ENCODE peak calls at places on chromosomes 13 and 19, in six cellular contexts. One of them, this sample, is unnamed.

GRCh38 chr19:16660763-16661479 is at the start of gene TMEM38A:
- DNase-seq in epithelial cell of prostate: no peak
- DNase-seq in A549: no peak
- DNase-seq in H1: no peak
- DNase-seq in ascending aorta: peak
- DNase-seq in heart left ventricle: peak
- DNase-seq in this sample: peak

GRCh38 chr13:31896427-31896826 is 135.1 kb upstream of the FRY start:
- DNase-seq in epithelial cell of prostate: no peak
- DNase-seq in A549: no peak
- DNase-seq in H1: no peak
- DNase-seq in ascending aorta: peak
- DNase-seq in heart left ventricle: peak
- DNase-seq in this sample: no peak

GRCh38 chr13:102812616-102813287 is 13.8 kb downstream of the BIVM start:
- DNase-seq in epithelial cell of prostate: no peak
- DNase-seq in A549: no peak
- DNase-seq in H1: no peak
- DNase-seq in ascending aorta: no peak
- DNase-seq in heart left ventricle: no peak
- DNase-seq in this sample: no peak

GRCh38 chr13:110109140-110109783 is 197.7 kb downstream of the COL4A1 start:
- DNase-seq in epithelial cell of prostate: no peak
- DNase-seq in A549: no peak
- DNase-seq in H1: no peak
- DNase-seq in ascending aorta: no peak
- DNase-seq in heart left ventricle: no peak
- DNase-seq in this sample: no peak

GRCh38 chr19:56841194-56841546 is 644 bp upstream of the PEG3 start:
- DNase-seq in epithelial cell of prostate: no peak
- DNase-seq in A549: no peak
- DNase-seq in H1: no peak
- DNase-seq in ascending aorta: no peak
- DNase-seq in heart left ventricle: no peak
- DNase-seq in this sample: no peak

GRCh38 chr13:66427330-66427990 is 802.7 kb downstream of the PCDH9 start:
- DNase-seq in epithelial cell of prostate: no peak
- DNase-seq in A549: no peak
- DNase-seq in H1: no peak
- DNase-seq in ascending aorta: no peak
- DNase-seq in heart left ventricle: no peak
- DNase-seq in this sample: no peak

GRCh38 chr13:78298657-78299056 is 304.7 kb downstream of the POU4F1 start:
- DNase-seq in epithelial cell of prostate: peak
- DNase-seq in A549: no peak
- DNase-seq in H1: no peak
- DNase-seq in ascending aorta: no peak
- DNase-seq in heart left ventricle: no peak
- DNase-seq in this sample: no peak

GRCh38 chr13:97411894-97412460 is 22.0 kb upstream of the RAP2A start:
- DNase-seq in epithelial cell of prostate: no peak
- DNase-seq in A549: no peak
- DNase-seq in H1: no peak
- DNase-seq in ascending aorta: no peak
- DNase-seq in heart left ventricle: no peak
- DNase-seq in this sample: no peak

GRCh38 chr13:23443878-23444277 is 10.4 kb upstream of the SACS start:
- DNase-seq in epithelial cell of prostate: no peak
- DNase-seq in A549: no peak
- DNase-seq in H1: no peak
- DNase-seq in ascending aorta: no peak
- DNase-seq in heart left ventricle: no peak
- DNase-seq in this sample: no peak

GRCh38 chr13:33303885-33304284 is 18.3 kb upstream of the STARD13 start:
- DNase-seq in epithelial cell of prostate: no peak
- DNase-seq in A549: no peak
- DNase-seq in H1: no peak
- DNase-seq in ascending aorta: no peak
- DNase-seq in heart left ventricle: no peak
- DNase-seq in this sample: no peak

GRCh38 chr19:38922482-38922881 is 8.1 kb downstream of the SARS2 start:
- DNase-seq in epithelial cell of prostate: no peak
- DNase-seq in A549: no peak
- DNase-seq in H1: no peak
- DNase-seq in ascending aorta: no peak
- DNase-seq in heart left ventricle: no peak
- DNase-seq in this sample: no peak

GRCh38 chr13:65836066-65836465 is 1394.1 kb downstream of the PCDH9 start:
- DNase-seq in epithelial cell of prostate: no peak
- DNase-seq in A549: no peak
- DNase-seq in H1: no peak
- DNase-seq in ascending aorta: no peak
- DNase-seq in heart left ventricle: no peak
- DNase-seq in this sample: no peak

GRCh38 chr13:82356667-82357066 is 1525.6 kb downstream of the SLITRK1 start:
- DNase-seq in epithelial cell of prostate: no peak
- DNase-seq in A549: no peak
- DNase-seq in H1: no peak
- DNase-seq in ascending aorta: no peak
- DNase-seq in heart left ventricle: no peak
- DNase-seq in this sample: no peak

GRCh38 chr13:47215741-47216140 is 318.9 kb upstream of the HTR2A start:
- DNase-seq in epithelial cell of prostate: no peak
- DNase-seq in A549: no peak
- DNase-seq in H1: peak
- DNase-seq in ascending aorta: no peak
- DNase-seq in heart left ventricle: no peak
- DNase-seq in this sample: no peak

GRCh38 chr19:28217064-28217463 is 995.9 kb downstream of the UQCRFS1 start:
- DNase-seq in epithelial cell of prostate: no peak
- DNase-seq in A549: no peak
- DNase-seq in H1: peak
- DNase-seq in ascending aorta: no peak
- DNase-seq in heart left ventricle: no peak
- DNase-seq in this sample: no peak

GRCh38 chr19:12779162-12779993 is 4.0 kb upstream of the HOOK2 start:
- DNase-seq in epithelial cell of prostate: no peak
- DNase-seq in A549: no peak
- DNase-seq in H1: no peak
- DNase-seq in ascending aorta: peak
- DNase-seq in heart left ventricle: peak
- DNase-seq in this sample: no peak

GRCh38 chr13:106038752-106039151 is 496.7 kb downstream of the EFNB2 start:
- DNase-seq in epithelial cell of prostate: peak
- DNase-seq in A549: no peak
- DNase-seq in H1: no peak
- DNase-seq in ascending aorta: no peak
- DNase-seq in heart left ventricle: no peak
- DNase-seq in this sample: no peak

GRCh38 chr19:6362024-6362344 is 653 bp downstream of the CLPP start:
- DNase-seq in epithelial cell of prostate: no peak
- DNase-seq in A549: no peak
- DNase-seq in H1: no peak
- DNase-seq in ascending aorta: no peak
- DNase-seq in heart left ventricle: no peak
- DNase-seq in this sample: no peak

GRCh38 chr13:29676941-29677452 is 81.5 kb upstream of the SLC7A1 start:
- DNase-seq in epithelial cell of prostate: peak
- DNase-seq in A549: no peak
- DNase-seq in H1: no peak
- DNase-seq in ascending aorta: no peak
- DNase-seq in heart left ventricle: no peak
- DNase-seq in this sample: no peak

DNA sequence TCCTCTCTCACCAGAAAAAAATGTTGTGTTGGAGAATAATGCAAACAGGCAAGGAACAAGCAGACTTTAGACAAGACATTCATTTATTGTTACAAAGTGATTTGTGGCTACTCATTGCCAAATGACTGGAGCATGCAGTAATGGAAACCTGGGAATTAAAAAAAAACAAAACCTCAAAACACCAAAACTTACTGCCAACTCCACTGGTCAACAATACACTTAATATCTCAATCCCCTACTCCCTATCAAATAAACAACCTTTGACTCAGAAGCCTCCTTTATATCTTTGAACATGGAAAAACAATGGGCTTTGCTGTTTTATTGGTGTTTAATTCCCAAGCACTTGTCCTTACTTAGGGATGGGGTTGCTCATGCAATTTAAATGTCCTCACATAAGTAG is 112.8 kb downstream of the POSTN start:
- DNase-seq in epithelial cell of prostate: no peak
- DNase-seq in A549: no peak
- DNase-seq in H1: no peak
- DNase-seq in ascending aorta: no peak
- DNase-seq in heart left ventricle: no peak
- DNase-seq in this sample: no peak
- H3K27ac ChIP-seq in epithelial cell of prostate: no peak
- H3K27ac ChIP-seq in A549: no peak
- H3K27ac ChIP-seq in H1: no peak
- H3K27ac ChIP-seq in ascending aorta: peak
- H3K27ac ChIP-seq in heart left ventricle: no peak
- H3K27ac ChIP-seq in this sample: no peak

GRCh38 chr13:100478107-100478809 is 110.3 kb downstream of the GGACT start:
- DNase-seq in epithelial cell of prostate: no peak
- DNase-seq in A549: no peak
- DNase-seq in H1: no peak
- DNase-seq in ascending aorta: no peak
- DNase-seq in heart left ventricle: no peak
- DNase-seq in this sample: no peak

GRCh38 chr13:100470841-100471505 is 117.6 kb downstream of the GGACT start:
- DNase-seq in epithelial cell of prostate: no peak
- DNase-seq in A549: no peak
- DNase-seq in H1: no peak
- DNase-seq in ascending aorta: no peak
- DNase-seq in heart left ventricle: no peak
- DNase-seq in this sample: no peak

GRCh38 chr13:100473087-100473486 is 115.5 kb downstream of the GGACT start:
- DNase-seq in epithelial cell of prostate: no peak
- DNase-seq in A549: no peak
- DNase-seq in H1: no peak
- DNase-seq in ascending aorta: no peak
- DNase-seq in heart left ventricle: no peak
- DNase-seq in this sample: no peak

DNA sequence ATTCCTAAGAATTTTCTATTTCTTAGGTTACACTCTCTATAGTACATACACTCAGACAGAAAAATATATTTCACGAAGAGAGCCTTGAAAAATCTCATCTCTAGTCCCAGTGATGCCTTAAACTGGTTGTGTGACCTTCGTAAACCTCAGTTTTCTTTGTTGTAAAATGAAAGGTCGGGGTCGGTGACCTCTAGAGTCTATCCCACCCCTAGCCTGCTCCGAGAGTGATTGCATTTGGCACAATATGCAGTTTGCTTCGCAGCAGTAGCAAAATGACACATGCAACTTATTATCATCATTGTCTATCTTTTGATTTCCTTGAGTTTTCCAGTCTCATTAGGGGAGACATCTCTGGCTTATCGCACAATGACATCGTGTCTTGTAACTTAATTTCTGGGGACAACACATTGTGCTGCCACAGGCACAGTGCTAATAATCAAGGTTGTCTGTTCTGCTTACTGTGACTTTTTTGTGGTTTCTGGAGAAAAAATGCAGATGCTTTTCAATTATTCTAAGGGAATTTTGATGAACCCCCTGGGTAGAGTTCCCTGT is 115.0 kb downstream of the GGACT start:
- DNase-seq in epithelial cell of prostate: no peak
- DNase-seq in A549: no peak
- DNase-seq in H1: no peak
- DNase-seq in ascending aorta: no peak
- DNase-seq in heart left ventricle: no peak
- DNase-seq in this sample: no peak
- H3K27ac ChIP-seq in epithelial cell of prostate: no peak
- H3K27ac ChIP-seq in A549: no peak
- H3K27ac ChIP-seq in H1: no peak
- H3K27ac ChIP-seq in ascending aorta: no peak
- H3K27ac ChIP-seq in heart left ventricle: no peak
- H3K27ac ChIP-seq in this sample: no peak

GRCh38 chr19:1512671-1513491 is at the start of gene ADAMTSL5:
- DNase-seq in epithelial cell of prostate: no peak
- DNase-seq in A549: peak
- DNase-seq in H1: no peak
- DNase-seq in ascending aorta: no peak
- DNase-seq in heart left ventricle: peak
- DNase-seq in this sample: no peak
- H3K27ac ChIP-seq in epithelial cell of prostate: peak
- H3K27ac ChIP-seq in A549: peak
- H3K27ac ChIP-seq in H1: no peak
- H3K27ac ChIP-seq in ascending aorta: peak
- H3K27ac ChIP-seq in heart left ventricle: peak
- H3K27ac ChIP-seq in this sample: no peak

DNA sequence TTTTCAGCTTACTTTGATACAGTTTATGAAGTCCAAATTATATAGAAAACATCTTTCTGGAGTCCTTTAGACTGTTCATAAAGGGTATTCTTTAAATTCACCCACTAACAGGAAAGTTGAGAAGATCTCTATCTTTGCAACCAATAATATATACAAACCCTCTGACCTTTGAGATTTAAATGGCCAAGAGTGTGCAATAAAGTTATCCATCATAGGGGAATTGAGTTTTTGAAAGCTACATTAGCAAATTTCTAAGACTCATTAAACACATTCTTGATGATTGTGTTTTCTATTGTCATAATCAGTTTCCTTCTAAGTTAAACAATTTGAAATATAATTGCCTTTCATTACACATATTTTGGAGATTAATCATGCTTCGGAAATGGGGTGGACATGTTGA is 15.9 kb downstream of the FLT1 start:
- DNase-seq in epithelial cell of prostate: no peak
- DNase-seq in A549: no peak
- DNase-seq in H1: no peak
- DNase-seq in ascending aorta: no peak
- DNase-seq in heart left ventricle: no peak
- DNase-seq in this sample: no peak
- H3K27ac ChIP-seq in epithelial cell of prostate: no peak
- H3K27ac ChIP-seq in A549: no peak
- H3K27ac ChIP-seq in H1: no peak
- H3K27ac ChIP-seq in ascending aorta: no peak
- H3K27ac ChIP-seq in heart left ventricle: no peak
- H3K27ac ChIP-seq in this sample: no peak